ENCODE peak calls at places on chromosome 6, in four cellular contexts. One of them, this sample, is unnamed.

GRCh38 chr6:129685640-129686031 is 24.3 kb downstream of the ARHGAP18 start:
- DNase-seq in activated naive CD4-positive, alpha-beta T cell treated with anti-CD3 and anti-CD28 coated beads, Interleukin-2, amount 10 ng/mL, durations not matched to agents 7 days and 5 days: no peak
- DNase-seq in memory B cell: no peak
- DNase-seq in non-pigmented ciliary epithelial cell: no peak
- DNase-seq in this sample: no peak

GRCh38 chr6:36594816-36595167 is 630 bp downstream of the SRSF3 start:
- DNase-seq in non-pigmented ciliary epithelial cell: no peak
- DNase-seq in memory B cell: peak
- DNase-seq in activated naive CD4-positive, alpha-beta T cell treated with anti-CD3 and anti-CD28 coated beads, Interleukin-2, amount 10 ng/mL, durations not matched to agents 7 days and 5 days: no peak
- DNase-seq in this sample: no peak

GRCh38 chr6:12094689-12095088 is 82.6 kb downstream of the HIVEP1 start:
- DNase-seq in non-pigmented ciliary epithelial cell: no peak
- DNase-seq in memory B cell: no peak
- DNase-seq in activated naive CD4-positive, alpha-beta T cell treated with anti-CD3 and anti-CD28 coated beads, Interleukin-2, amount 10 ng/mL, durations not matched to agents 7 days and 5 days: no peak
- DNase-seq in this sample: no peak

GRCh38 chr6:89375427-89375868 is 22.9 kb upstream of the UBE2J1 start:
- DNase-seq in activated naive CD4-positive, alpha-beta T cell treated with anti-CD3 and anti-CD28 coated beads, Interleukin-2, amount 10 ng/mL, durations not matched to agents 7 days and 5 days: peak
- DNase-seq in non-pigmented ciliary epithelial cell: no peak
- DNase-seq in memory B cell: peak
- DNase-seq in this sample: no peak

GRCh38 chr6:48474764-48475674 is 364.0 kb upstream of the PTCHD4 start:
- DNase-seq in non-pigmented ciliary epithelial cell: no peak
- DNase-seq in memory B cell: no peak
- DNase-seq in activated naive CD4-positive, alpha-beta T cell treated with anti-CD3 and anti-CD28 coated beads, Interleukin-2, amount 10 ng/mL, durations not matched to agents 7 days and 5 days: no peak
- DNase-seq in this sample: no peak

GRCh38 chr6:52077961-52078613 is 9.3 kb downstream of the PKHD1 start:
- DNase-seq in non-pigmented ciliary epithelial cell: no peak
- DNase-seq in activated naive CD4-positive, alpha-beta T cell treated with anti-CD3 and anti-CD28 coated beads, Interleukin-2, amount 10 ng/mL, durations not matched to agents 7 days and 5 days: no peak
- DNase-seq in memory B cell: no peak
- DNase-seq in this sample: no peak

GRCh38 chr6:112189494-112189893 is 64.9 kb downstream of the LAMA4 start:
- DNase-seq in activated naive CD4-positive, alpha-beta T cell treated with anti-CD3 and anti-CD28 coated beads, Interleukin-2, amount 10 ng/mL, durations not matched to agents 7 days and 5 days: no peak
- DNase-seq in non-pigmented ciliary epithelial cell: no peak
- DNase-seq in memory B cell: no peak
- DNase-seq in this sample: no peak

GRCh38 chr6:165091121-165091785 is 218.2 kb downstream of the C6orf118 start:
- DNase-seq in activated naive CD4-positive, alpha-beta T cell treated with anti-CD3 and anti-CD28 coated beads, Interleukin-2, amount 10 ng/mL, durations not matched to agents 7 days and 5 days: no peak
- DNase-seq in non-pigmented ciliary epithelial cell: no peak
- DNase-seq in memory B cell: no peak
- DNase-seq in this sample: no peak

GRCh38 chr6:47414517-47415167 is 62.9 kb upstream of the CD2AP start:
- DNase-seq in non-pigmented ciliary epithelial cell: no peak
- DNase-seq in activated naive CD4-positive, alpha-beta T cell treated with anti-CD3 and anti-CD28 coated beads, Interleukin-2, amount 10 ng/mL, durations not matched to agents 7 days and 5 days: peak
- DNase-seq in memory B cell: peak
- DNase-seq in this sample: peak

GRCh38 chr6:112416885-112417284 is 69.8 kb downstream of the RFPL4B start:
- DNase-seq in activated naive CD4-positive, alpha-beta T cell treated with anti-CD3 and anti-CD28 coated beads, Interleukin-2, amount 10 ng/mL, durations not matched to agents 7 days and 5 days: no peak
- DNase-seq in memory B cell: no peak
- DNase-seq in non-pigmented ciliary epithelial cell: no peak
- DNase-seq in this sample: peak

GRCh38 chr6:44156494-44157151 is 2.0 kb upstream of the CAPN11 start:
- DNase-seq in activated naive CD4-positive, alpha-beta T cell treated with anti-CD3 and anti-CD28 coated beads, Interleukin-2, amount 10 ng/mL, durations not matched to agents 7 days and 5 days: no peak
- DNase-seq in memory B cell: no peak
- DNase-seq in non-pigmented ciliary epithelial cell: no peak
- DNase-seq in this sample: no peak

GRCh38 chr6:130282234-130282995 is 59.7 kb upstream of the SAMD3 start:
- DNase-seq in activated naive CD4-positive, alpha-beta T cell treated with anti-CD3 and anti-CD28 coated beads, Interleukin-2, amount 10 ng/mL, durations not matched to agents 7 days and 5 days: peak
- DNase-seq in memory B cell: no peak
- DNase-seq in non-pigmented ciliary epithelial cell: no peak
- DNase-seq in this sample: no peak

GRCh38 chr6:20217900-20218299 is 5.6 kb upstream of the MBOAT1 start:
- DNase-seq in non-pigmented ciliary epithelial cell: no peak
- DNase-seq in activated naive CD4-positive, alpha-beta T cell treated with anti-CD3 and anti-CD28 coated beads, Interleukin-2, amount 10 ng/mL, durations not matched to agents 7 days and 5 days: no peak
- DNase-seq in memory B cell: no peak
- DNase-seq in this sample: no peak

GRCh38 chr6:26204332-26205160 is 117.3 kb downstream of the HFE start:
- DNase-seq in non-pigmented ciliary epithelial cell: peak
- DNase-seq in memory B cell: peak
- DNase-seq in activated naive CD4-positive, alpha-beta T cell treated with anti-CD3 and anti-CD28 coated beads, Interleukin-2, amount 10 ng/mL, durations not matched to agents 7 days and 5 days: peak
- DNase-seq in this sample: peak

GRCh38 chr6:127880452-127880851 is 20.4 kb downstream of the THEMIS start:
- DNase-seq in activated naive CD4-positive, alpha-beta T cell treated with anti-CD3 and anti-CD28 coated beads, Interleukin-2, amount 10 ng/mL, durations not matched to agents 7 days and 5 days: no peak
- DNase-seq in non-pigmented ciliary epithelial cell: no peak
- DNase-seq in memory B cell: no peak
- DNase-seq in this sample: no peak